ENCODE peak calls at places on chromosome 4, in five cellular contexts. S is K562, E is thyroid gland, I is HCT116, B is right lobe of liver. H is an unnamed sample. For H3K4me1, the result is how much of the 10 kb centered on the place peaks cover.

GRCh38 chr4:32519060-32519459 is 1798.9 kb downstream of the PCDH7 start:
- DNase-seq in I (no peak), S (no peak), B (no peak), E (peak), H (no peak)

GRCh38 chr4:164251257-164251656 is 502.7 kb upstream of the SMIM31 start:
- DNase-seq in B (no peak), S (no peak), E (no peak), I (no peak), H (no peak)

GRCh38 chr4:146661368-146661767 is 22.7 kb downstream of the POU4F2 start:
- DNase-seq in B (no peak), S (no peak), E (no peak), I (no peak), H (no peak)

GRCh38 chr4:70613182-70613892 is 15.2 kb upstream of the ENAM start:
- DNase-seq in S (peak), B (no peak), E (no peak), I (no peak), H (no peak)

GRCh38 chr4:89175611-89176010 is 64.3 kb downstream of the TIGD2 start:
- DNase-seq in S (no peak), B (no peak), I (no peak), E (no peak), H (no peak)

GRCh38 chr4:123603165-123603564 is 206.6 kb downstream of the SPRY1 start:
- DNase-seq in S (peak), I (no peak), E (no peak), B (no peak), H (no peak)

GRCh38 chr4:128859887-128860774 is 50.6 kb downstream of the JADE1 start:
- DNase-seq in I (no peak), S (no peak), E (no peak), B (no peak), H (no peak)

GRCh38 chr4:140333523-140333922 is 39.9 kb upstream of the SCOC start:
- DNase-seq in S (no peak), B (no peak), I (no peak), E (no peak), H (no peak)

GRCh38 chr4:189940178-189941004 is at the start of gene FRG1:
- DNase-seq in E (peak), S (peak), I (peak), B (peak), H (peak)

GRCh38 chr4:47215759-47216158 is 184.4 kb downstream of the GABRB1 start:
- DNase-seq in S (no peak), B (no peak), E (no peak), I (no peak), H (no peak)

GRCh38 chr4:175646802-175647201 is 165.3 kb downstream of the GPM6A start:
- DNase-seq in S (no peak), I (no peak), B (no peak), E (no peak), H (no peak)

DNA sequence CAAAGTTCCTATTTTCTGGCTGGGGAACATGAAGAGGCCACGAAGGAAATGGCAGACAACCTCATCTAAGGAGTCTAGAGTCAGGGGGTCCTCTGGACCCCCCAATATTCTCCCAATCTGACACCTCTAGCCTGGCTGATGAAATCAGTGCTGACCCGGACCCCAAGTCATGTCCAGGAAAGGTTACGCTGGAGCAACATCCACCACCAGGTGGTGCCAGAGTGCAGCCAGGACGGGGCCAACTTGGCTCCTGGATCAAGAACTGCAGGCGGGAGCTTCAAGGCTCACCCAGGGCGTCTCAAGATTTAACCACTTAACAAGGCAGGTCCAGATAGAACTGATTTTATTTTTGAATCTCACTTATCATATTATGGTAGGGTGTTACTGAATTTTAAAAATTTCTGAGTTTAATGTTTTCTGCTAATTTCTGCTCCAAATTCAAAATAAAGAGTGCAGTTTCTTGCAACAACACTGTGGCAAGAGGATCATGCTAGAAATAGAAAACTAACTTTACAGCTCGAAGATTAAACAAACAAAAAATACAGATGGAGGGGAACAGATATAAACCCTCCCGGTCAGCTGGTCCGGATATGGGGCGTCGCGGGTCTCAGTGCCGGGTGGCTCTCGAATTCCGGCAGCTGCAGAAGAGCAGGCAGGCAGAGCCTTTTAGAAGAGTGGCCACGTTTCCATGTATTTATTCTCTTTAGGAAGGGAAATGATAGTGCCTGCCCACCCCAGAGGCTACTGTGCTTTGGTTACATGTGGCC is 135.5 kb downstream of the AFAP1 start:
- DNase-seq in B (peak), I (peak), S (peak), E (peak), H (peak)
- TF ChIP-seq POLR2A in B (no peak), I (no peak), S (no peak), E (no peak), H (no peak)

GRCh38 chr4:152451496-152451895 is 84.4 kb downstream of the FBXW7 start:
- DNase-seq in B (no peak), S (no peak), E (peak), I (no peak), H (no peak)
- H3K4me1 ChIP-seq in B (under half), S (under half), E (under half), I (under half), H (under half)

DNA sequence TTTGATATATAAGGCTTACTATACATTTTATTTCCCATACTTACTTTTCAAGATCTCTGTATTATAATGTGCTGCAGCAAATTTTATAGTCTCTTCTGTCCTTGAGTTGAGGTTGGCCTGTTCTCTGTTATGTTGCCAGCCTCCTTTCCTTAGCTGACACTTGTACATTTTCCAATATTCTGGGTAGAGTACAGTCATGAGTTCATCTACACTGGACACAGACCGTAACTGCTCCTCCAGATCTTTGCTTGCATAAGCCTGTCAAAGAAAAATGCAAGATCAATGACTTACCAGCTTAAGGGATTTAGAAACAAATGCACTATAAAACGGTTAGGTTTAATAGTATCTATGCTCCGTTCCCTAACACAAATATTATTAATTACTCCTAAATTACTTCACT is 63.2 kb downstream of the VEGFC start:
- DNase-seq in S (no peak), I (no peak), E (no peak), B (no peak), H (no peak)
- TF ChIP-seq POLR2A in S (no peak), I (no peak), E (no peak), B (no peak), H (no peak)

DNA sequence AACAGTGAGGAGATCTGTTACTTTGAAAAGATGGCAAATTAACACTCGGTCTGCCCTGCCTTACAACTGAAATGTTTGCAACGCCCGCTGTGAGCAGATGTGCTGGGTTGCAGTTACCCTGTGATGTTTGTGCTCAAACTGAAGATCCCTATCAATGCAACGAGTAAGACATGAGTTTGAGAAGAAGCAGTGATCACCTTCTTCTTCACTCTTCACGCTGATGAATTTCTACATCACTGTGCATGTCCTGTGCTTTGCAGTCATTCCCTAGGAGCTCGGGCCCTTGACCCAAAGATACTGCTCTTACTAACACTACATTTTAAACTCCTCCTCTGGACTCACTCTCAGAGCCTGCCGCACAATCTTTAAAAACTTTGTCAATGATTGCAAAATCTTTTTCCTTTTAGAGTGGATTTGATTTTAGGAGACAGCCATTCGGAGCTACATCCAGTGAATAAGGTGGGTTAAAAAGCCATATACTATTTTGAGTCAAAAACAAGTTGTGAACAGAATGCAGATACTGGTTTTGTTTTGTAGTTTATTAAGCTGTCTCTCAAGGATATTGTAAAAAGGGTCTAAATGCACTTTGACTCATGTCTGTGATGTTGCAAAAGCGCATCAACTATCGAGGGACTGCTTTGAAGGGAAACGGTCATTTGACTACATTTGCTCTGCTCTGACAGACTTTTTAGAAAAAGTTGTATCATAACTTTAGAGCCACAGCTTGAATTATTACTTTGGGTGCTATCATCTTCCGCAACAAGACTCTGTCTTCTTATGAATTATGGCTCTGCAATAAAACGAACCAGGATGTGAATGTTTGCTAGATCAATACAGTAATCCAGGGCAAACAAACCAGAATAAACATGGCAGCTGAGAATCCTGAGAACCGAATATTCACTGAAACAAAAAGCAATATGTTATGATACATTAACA is 5.7 kb upstream of the RHOH start:
- DNase-seq in S (no peak), E (no peak), B (no peak), I (no peak), H (no peak)
- H3K4me1 ChIP-seq in S (under half), E (under half), B (under half), I (under half), H (under half)

GRCh38 chr4:23942491-23942890 is 52.6 kb upstream of the PPARGC1A start:
- DNase-seq in I (no peak), B (no peak), E (no peak), S (no peak), H (no peak)
- TF ChIP-seq POLR2A in I (no peak), B (no peak), E (no peak), S (no peak), H (no peak)

GRCh38 chr4:80074059-80074458 is 1.0 kb upstream of the ANTXR2 start:
- DNase-seq in B (no peak), E (no peak), I (no peak), S (no peak), H (no peak)
- H3K4me1 ChIP-seq in B (under half), E (under half), I (under half), S (under half), H (under half)

GRCh38 chr4:134426821-134427220 is 225.2 kb upstream of the PABPC4L start:
- DNase-seq in B (no peak), I (no peak), E (no peak), S (no peak), H (no peak)
- TF ChIP-seq POLR2A in B (no peak), I (no peak), E (no peak), S (no peak), H (no peak)

DNA sequence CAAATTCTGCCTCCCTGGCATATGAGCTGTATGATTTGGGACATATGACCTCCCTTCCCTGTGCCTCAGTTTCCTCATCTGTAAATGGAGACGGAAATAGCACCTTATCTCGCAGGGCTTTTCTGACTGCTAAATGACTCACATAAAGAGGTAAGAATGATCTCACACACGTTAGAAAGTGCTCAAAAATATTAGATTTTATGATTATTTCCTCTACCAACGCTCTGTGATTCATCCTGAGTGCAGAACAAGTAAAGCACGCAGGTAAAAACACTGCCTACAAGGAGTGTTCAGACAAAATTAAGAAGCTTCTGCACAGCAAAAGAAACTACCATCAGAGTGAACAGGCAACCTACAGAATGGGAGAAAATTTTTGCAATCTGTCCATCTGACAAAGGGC is 21.1 kb downstream of the ACSL1 start:
- DNase-seq in B (no peak), E (no peak), S (no peak), I (no peak), H (no peak)
- H3K4me1 ChIP-seq in B (under half), E (half or more), S (under half), I (under half), H (under half)

GRCh38 chr4:169305651-169306050 is 34.9 kb upstream of the SH3RF1 start:
- DNase-seq in I (no peak), E (peak), B (no peak), S (no peak), H (no peak)
- TF ChIP-seq POLR2A in I (no peak), E (no peak), B (no peak), S (no peak), H (no peak)

GRCh38 chr4:107721436-107722090 is 1.5 kb upstream of the PAPSS1 start:
- DNase-seq in I (no peak), B (no peak), E (peak), S (no peak), H (no peak)

GRCh38 chr4:107719211-107719926 is 665 bp downstream of the PAPSS1 start:
- DNase-seq in I (no peak), B (no peak), E (peak), S (peak), H (no peak)

GRCh38 chr4:107719927-107720722 is at the start of gene PAPSS1:
- DNase-seq in E (peak), S (peak), B (peak), I (peak), H (peak)

DNA sequence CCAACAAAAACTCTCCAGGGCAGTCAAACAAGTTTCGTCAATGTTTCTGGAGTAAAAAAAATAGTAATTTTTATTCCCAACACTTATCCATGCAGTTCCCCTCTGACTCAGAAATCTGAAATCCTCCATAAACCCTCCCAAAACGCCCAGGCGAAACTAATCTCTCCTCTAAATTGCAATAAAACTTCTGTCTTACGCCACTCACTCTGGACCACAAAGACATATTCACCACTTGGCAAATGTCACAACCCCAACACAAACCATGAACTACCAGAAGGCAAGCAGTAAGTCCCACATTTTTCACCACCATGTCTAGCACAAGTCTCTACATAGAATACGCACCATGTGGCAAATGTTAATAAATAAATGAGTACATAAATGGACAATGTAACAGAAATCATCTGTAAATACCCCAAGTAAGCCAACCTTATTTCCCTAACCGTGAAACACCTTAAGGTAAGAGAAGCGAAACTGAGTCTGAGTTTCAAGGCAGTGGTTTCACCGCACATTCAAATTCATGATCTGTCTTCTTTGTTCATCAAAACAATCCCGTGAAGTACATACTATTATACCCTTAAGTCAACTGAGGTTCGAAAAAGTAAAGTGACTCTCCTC is 1.6 kb downstream of the PAPSS1 start:
- DNase-seq in I (no peak), S (no peak), E (no peak), B (no peak), H (no peak)
- H3K4me1 ChIP-seq in I (under half), S (under half), E (under half), B (under half), H (under half)